ENCODE peak calls at places on chromosomes 6 and 20, in nine cellular contexts. V is cerebellum; B is NCI-H1930; W is CD4-positive, CD25-positive, alpha-beta regulatory T cell; Y is fibroblast of the aortic adventitia; P is lower lobe of right lung; X is HT1080; Q is upper lobe of right lung; K is cardiac muscle cell. L is an unnamed sample.

GRCh38 chr20:34891166-34892062 is 15.0 kb downstream of the ACSS2 start:
- DNase-seq in P (no peak), K (no peak), W (no peak), B (no peak), Y (peak), V (no peak), X (peak), Q (no peak), L (peak)

GRCh38 chr20:64222851-64223525 is 32.6 kb upstream of the PCMTD2 start:
- DNase-seq in X (no peak), B (no peak), V (no peak), Y (no peak), W (no peak), Q (no peak), P (no peak), K (no peak), L (no peak)

GRCh38 chr6:148890605-148891004 is 143.8 kb downstream of the UST start:
- DNase-seq in Y (peak), K (no peak), P (no peak), B (no peak), X (no peak), Q (no peak), V (no peak), W (no peak), L (no peak)

GRCh38 chr6:17457956-17458355 is 64.6 kb downstream of the CAP2 start:
- DNase-seq in V (no peak), X (no peak), K (no peak), Q (no peak), B (no peak), W (no peak), P (no peak), Y (no peak), L (no peak)

GRCh38 chr6:163170294-163170883 is 244.1 kb upstream of the QKI start:
- DNase-seq in V (no peak), K (no peak), B (no peak), P (no peak), Q (no peak), X (peak), Y (no peak), W (peak), L (no peak)

GRCh38 chr6:105641507-105641906 is 238.6 kb upstream of the PREP start:
- DNase-seq in V (no peak), B (no peak), W (no peak), Y (no peak), P (no peak), X (no peak), K (no peak), Q (no peak), L (no peak)

GRCh38 chr6:16494781-16495180 is 256.4 kb downstream of the GMPR start:
- DNase-seq in W (no peak), P (no peak), Q (no peak), K (no peak), V (no peak), X (peak), B (no peak), Y (no peak), L (peak)

GRCh38 chr6:83707829-83708545 is 914 bp downstream of the SNAP91 start:
- DNase-seq in Q (peak), K (peak), X (no peak), W (no peak), P (no peak), V (peak), Y (no peak), B (peak), L (no peak)

GRCh38 chr20:33866398-33867079 is 55.4 kb downstream of the CHMP4B start:
- DNase-seq in K (peak), B (no peak), W (no peak), Q (no peak), P (no peak), Y (no peak), V (no peak), X (no peak), L (no peak)

GRCh38 chr6:36590237-36590636 is 3.9 kb upstream of the SRSF3 start:
- DNase-seq in Q (no peak), B (no peak), K (no peak), V (no peak), P (no peak), W (no peak), X (peak), Y (peak), L (peak)

GRCh38 chr20:52031206-52031573 is 160.4 kb downstream of the ZFP64 start:
- DNase-seq in X (no peak), K (no peak), Q (no peak), W (no peak), Y (no peak), B (no peak), V (no peak), P (no peak), L (no peak)

L was measured in renal cortical epithelial cell.